ENCODE peak calls at places on chromosome 14, in four cellular contexts. H, W, Q and I are unnamed samples.

GRCh38 chr14:63394856-63395255 is 76.1 kb upstream of the GPHB5 start:
- DNase-seq in H (no peak), W (no peak), Q (no peak), I (no peak)

GRCh38 chr14:22780941-22781605 is 14.6 kb downstream of the OXA1L start:
- DNase-seq in H (no peak), W (no peak), Q (no peak), I (no peak)

GRCh38 chr14:35532783-35533356 is 1.1 kb upstream of the INSM2 start:
- DNase-seq in H (no peak), W (no peak), Q (no peak), I (no peak)

GRCh38 chr14:96095581-96096476 is 56.7 kb downstream of the C14orf132 start:
- DNase-seq in H (no peak), W (peak), Q (no peak), I (no peak)

GRCh38 chr14:59619071-59619470 is 42.5 kb upstream of the CCDC175 start:
- DNase-seq in H (no peak), W (no peak), Q (no peak), I (no peak)

GRCh38 chr14:22973217-22974032 is 8.9 kb downstream of the AJUBA start:
- DNase-seq in H (no peak), W (peak), Q (peak), I (no peak)

GRCh38 chr14:54687750-54688119 is 120.8 kb downstream of the SAMD4A start:
- DNase-seq in H (no peak), W (no peak), Q (no peak), I (no peak)

GRCh38 chr14:40252817-40253447 is 820.7 kb upstream of the FBXO33 start:
- DNase-seq in H (no peak), W (no peak), Q (no peak), I (no peak)

GRCh38 chr14:60214415-60215126 is 34.5 kb upstream of the PPM1A start:
- DNase-seq in H (no peak), W (no peak), Q (no peak), I (no peak)

GRCh38 chr14:77198576-77198975 is 17.0 kb downstream of the TMEM63C start:
- DNase-seq in H (no peak), W (no peak), Q (no peak), I (no peak)

GRCh38 chr14:51443195-51444018 is 203.4 kb downstream of the TMX1 start:
- DNase-seq in H (no peak), W (no peak), Q (no peak), I (no peak)

GRCh38 chr14:66443785-66444184 is 42.4 kb upstream of the CCDC196 start:
- DNase-seq in H (no peak), W (no peak), Q (no peak), I (no peak)

GRCh38 chr14:68544150-68544892 is 248.5 kb downstream of the ZFP36L1 start:
- DNase-seq in H (no peak), W (no peak), Q (no peak), I (no peak)

GRCh38 chr14:24129410-24129998 is 955 bp upstream of the FITM1 start:
- DNase-seq in H (no peak), W (no peak), Q (no peak), I (no peak)

GRCh38 chr14:73758392-73759182 is 44.4 kb upstream of the PNMA1 start:
- DNase-seq in H (no peak), W (peak), Q (peak), I (no peak)

GRCh38 chr14:64704145-64704742 is at the start of gene PLEKHG3:
- DNase-seq in H (no peak), W (peak), Q (peak), I (no peak)

GRCh38 chr14:28577711-28578131 is 188.9 kb upstream of the FOXG1 start:
- DNase-seq in H (no peak), W (no peak), Q (no peak), I (no peak)

GRCh38 chr14:43252866-43253265 is 1254.2 kb downstream of the FSCB start:
- DNase-seq in H (no peak), W (no peak), Q (no peak), I (no peak)

GRCh38 chr14:32824195-32824594 is 114.5 kb upstream of the NPAS3 start:
- DNase-seq in H (no peak), W (no peak), Q (no peak), I (no peak)

GRCh38 chr14:42715316-42715715 is 1108.6 kb downstream of the LRFN5 start:
- DNase-seq in H (no peak), W (no peak), Q (no peak), I (no peak)

GRCh38 chr14:69573841-69574265 is 818 bp downstream of the CCDC177 start:
- DNase-seq in H (no peak), W (no peak), Q (no peak), I (no peak)

GRCh38 chr14:24065408-24065807 is 6.0 kb upstream of the CPNE6 start:
- DNase-seq in H (no peak), W (no peak), Q (no peak), I (no peak)

GRCh38 chr14:97417331-97417730 is 620.1 kb downstream of the VRK1 start:
- DNase-seq in H (no peak), W (no peak), Q (no peak), I (no peak)

GRCh38 chr14:98120831-98121464 is 1151.0 kb downstream of the BCL11B start:
- DNase-seq in H (no peak), W (no peak), Q (no peak), I (no peak)

GRCh38 chr14:67620217-67620789 is 583 bp downstream of the ARG2 start:
- DNase-seq in H (no peak), W (no peak), Q (no peak), I (no peak)

GRCh38 chr14:77838756-77839565 is 39.1 kb downstream of the ADCK1 start:
- DNase-seq in H (no peak), W (no peak), Q (no peak), I (no peak)

GRCh38 chr14:85416771-85417170 is 113.2 kb upstream of the FLRT2 start:
- DNase-seq in H (no peak), W (no peak), Q (no peak), I (no peak)

GRCh38 chr14:24378327-24378726 is 10.3 kb downstream of the NFATC4 start:
- DNase-seq in H (no peak), W (no peak), Q (peak), I (no peak)

GRCh38 chr14:31605702-31606101 is 44.5 kb downstream of the NUBPL start:
- DNase-seq in H (no peak), W (no peak), Q (no peak), I (no peak)

GRCh38 chr14:75147423-75148071 is 20.7 kb upstream of the NEK9 start:
- DNase-seq in H (no peak), W (peak), Q (no peak), I (no peak)

GRCh38 chr14:77730976-77731497 is 23.1 kb downstream of the SLIRP start:
- DNase-seq in H (no peak), W (no peak), Q (no peak), I (no peak)

GRCh38 chr14:38209572-38210159 is 2.0 kb downstream of the SSTR1 start:
- DNase-seq in H (no peak), W (no peak), Q (no peak), I (no peak)

GRCh38 chr14:94111276-94112095 is 950 bp downstream of the IFI27 start:
- DNase-seq in H (no peak), W (no peak), Q (no peak), I (no peak)

GRCh38 chr14:102957222-102957621 is 34.8 kb downstream of the AMN start:
- DNase-seq in H (no peak), W (no peak), Q (no peak), I (no peak)

GRCh38 chr14:44151120-44151519 is 356.0 kb downstream of the FSCB start:
- DNase-seq in H (no peak), W (no peak), Q (no peak), I (no peak)

GRCh38 chr14:93160353-93160801 is 24.3 kb downstream of the MOAP1 start:
- DNase-seq in H (no peak), W (no peak), Q (peak), I (no peak)

GRCh38 chr14:71931492-71932228 is 569 bp upstream of the RGS6 start:
- DNase-seq in H (no peak), W (no peak), Q (no peak), I (no peak)

GRCh38 chr14:71933026-71933587 is 878 bp downstream of the RGS6 start:
- DNase-seq in H (no peak), W (no peak), Q (no peak), I (no peak)

DNA sequence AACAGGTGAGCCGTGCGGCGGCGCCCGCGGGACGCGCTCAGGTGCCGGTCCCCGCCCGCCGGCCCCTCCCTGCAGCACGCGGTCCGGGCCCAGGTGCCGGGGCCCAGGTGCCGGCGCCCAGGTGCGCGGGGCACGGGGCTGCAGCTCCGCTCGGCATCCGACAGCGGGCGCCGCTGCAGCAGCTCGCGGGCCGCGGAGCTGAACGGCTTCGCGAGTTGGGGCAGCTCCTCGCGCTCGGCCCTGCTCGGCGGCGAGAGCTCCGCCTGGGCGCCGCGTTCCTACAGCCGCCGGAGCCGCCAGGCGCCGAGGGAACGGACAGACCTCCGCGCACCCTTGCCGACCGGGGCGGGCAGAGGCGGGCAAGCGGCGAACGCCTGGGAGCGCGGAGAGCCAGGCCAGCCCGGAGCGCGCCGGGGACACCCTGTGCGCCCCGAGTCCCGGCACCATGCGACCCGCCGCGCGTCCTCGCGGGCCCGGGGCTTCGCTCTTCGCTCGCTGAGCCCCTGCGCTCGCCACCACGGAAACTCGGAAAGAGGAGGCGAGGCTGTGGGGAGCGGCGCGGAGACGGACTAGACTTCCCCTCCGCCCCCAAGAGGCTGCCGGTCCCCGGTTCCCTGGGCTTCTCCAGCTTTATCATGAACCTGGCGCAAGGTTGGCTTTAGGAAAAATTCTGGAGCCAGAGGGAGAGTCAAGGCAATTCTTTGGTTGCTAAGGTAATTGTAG is at the start of gene RGS6:
- DNase-seq in H (peak), W (peak), Q (no peak), I (no peak)
- TF ChIP-seq HDAC6 in H (no peak), W (no peak), Q (no peak), I (peak)

GRCh38 chr14:91729756-91730155 is 2.1 kb downstream of the CATSPERB start:
- DNase-seq in H (no peak), W (no peak), Q (no peak), I (no peak)

GRCh38 chr14:91728616-91729183 is 3.2 kb downstream of the CATSPERB start:
- DNase-seq in H (no peak), W (no peak), Q (no peak), I (no peak)

GRCh38 chr14:91731018-91731417 is 868 bp downstream of the CATSPERB start:
- DNase-seq in H (no peak), W (no peak), Q (no peak), I (no peak)

GRCh38 chr14:91722386-91722785 is 9.5 kb downstream of the CATSPERB start:
- DNase-seq in H (no peak), W (no peak), Q (no peak), I (no peak)

GRCh38 chr14:91727121-91727520 is 4.8 kb downstream of the CATSPERB start:
- DNase-seq in H (no peak), W (no peak), Q (no peak), I (no peak)
- TF ChIP-seq SRF in H (no peak), W (no peak), Q (no peak), I (no peak)

GRCh38 chr14:27002179-27002578 is 404.3 kb upstream of the NOVA1 start:
- DNase-seq in H (no peak), W (no peak), Q (no peak), I (no peak)
- TF ChIP-seq HDAC6 in H (no peak), W (no peak), Q (no peak), I (no peak)

GRCh38 chr14:101505216-101505970 is 55.9 kb upstream of the DIO3 start:
- DNase-seq in H (no peak), W (no peak), Q (no peak), I (no peak)

GRCh38 chr14:101506211-101506920 is 54.9 kb upstream of the DIO3 start:
- DNase-seq in H (no peak), W (no peak), Q (no peak), I (no peak)

GRCh38 chr14:101508196-101508947 is 52.9 kb upstream of the DIO3 start:
- DNase-seq in H (no peak), W (no peak), Q (no peak), I (no peak)

GRCh38 chr14:101507306-101508150 is 53.8 kb upstream of the DIO3 start:
- DNase-seq in H (no peak), W (no peak), Q (no peak), I (no peak)

GRCh38 chr14:101506921-101507300 is 54.4 kb upstream of the DIO3 start:
- DNase-seq in H (no peak), W (no peak), Q (no peak), I (no peak)
- TF ChIP-seq SRF in H (no peak), W (no peak), Q (no peak), I (no peak)

GRCh38 chr14:104747876-104748275 is 5.1 kb upstream of the SIVA1 start:
- DNase-seq in H (no peak), W (no peak), Q (no peak), I (no peak)
- TF ChIP-seq HDAC6 in H (no peak), W (no peak), Q (no peak), I (no peak)

DNA sequence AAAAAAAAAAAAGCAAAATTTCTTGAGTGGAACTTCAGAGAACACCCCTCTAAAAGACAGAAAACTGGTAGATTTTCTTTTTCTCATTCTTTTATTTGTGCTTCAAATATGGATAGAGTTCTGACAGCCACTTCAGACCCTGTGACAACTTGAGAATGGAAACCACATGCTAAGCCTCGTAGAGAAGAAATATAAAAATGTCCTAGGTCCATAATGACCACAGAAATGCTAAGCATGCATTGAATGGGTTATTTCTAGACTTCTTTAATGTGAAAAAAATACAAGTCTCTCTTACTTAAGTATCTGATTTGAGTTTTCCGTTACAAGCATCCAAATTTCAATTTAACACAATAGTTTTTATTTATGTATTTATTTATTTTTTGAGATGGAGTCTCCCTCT is 28.3 kb upstream of the DIO2 start:
- DNase-seq in H (no peak), W (no peak), Q (no peak), I (no peak)
- TF ChIP-seq SRF in H (no peak), W (no peak), Q (no peak), I (no peak)

GRCh38 chr14:90628825-90629224 is 187.4 kb downstream of the TTC7B start:
- DNase-seq in H (no peak), W (no peak), Q (no peak), I (no peak)
- TF ChIP-seq HDAC6 in H (no peak), W (no peak), Q (no peak), I (no peak)

GRCh38 chr14:53432378-53432802 is 279.3 kb upstream of the DDHD1 start:
- DNase-seq in H (peak), W (peak), Q (peak), I (no peak)
- TF ChIP-seq SRF in H (peak), W (no peak), Q (no peak), I (no peak)